ENCODE peak calls at places on chromosomes 1 and 21, in eight cellular contexts. D is activated gamma-delta T cell treated with Interleukin-2 at 50 U/mL for 16 hours, W is occipital lobe, M is iris pigment epithelial cell, F is aorta, C is COR-L47, E is HL-60, T is activated T-cell treated with anti-CD3 and anti-CD28 coated beads for 1 hour. G is an unnamed sample.

GRCh38 chr1:30863955-30864604 is 44.5 kb downstream of the SDC3 start:
- DNase-seq in T (no peak), M (no peak), W (no peak), F (no peak), E (no peak), C (no peak), D (no peak), G (no peak)

GRCh38 chr1:16724718-16725438 is 15.4 kb upstream of the RNU1-4 start:
- DNase-seq in F (peak), M (no peak), W (no peak), E (no peak), T (no peak), C (no peak), D (no peak), G (peak)

GRCh38 chr1:12344611-12345299 is 114.9 kb downstream of the VPS13D start:
- DNase-seq in M (no peak), E (peak), D (no peak), F (no peak), W (peak), C (no peak), T (no peak), G (no peak)

GRCh38 chr1:31013187-31013864 is 52.2 kb downstream of the PUM1 start:
- DNase-seq in C (no peak), F (no peak), M (peak), D (no peak), E (no peak), W (no peak), T (no peak), G (no peak)

GRCh38 chr1:198387587-198387986 is 152.9 kb downstream of the ATP6V1G3 start:
- DNase-seq in T (no peak), M (peak), W (no peak), C (no peak), D (no peak), E (no peak), F (no peak), G (no peak)

GRCh38 chr21:25938673-25939395 is 204.1 kb downstream of the GABPA start:
- DNase-seq in C (no peak), E (no peak), D (no peak), T (no peak), M (no peak), F (no peak), W (no peak), G (no peak)

GRCh38 chr1:172897738-172898137 is 153.0 kb downstream of the TNFSF18 start:
- DNase-seq in E (no peak), C (no peak), F (no peak), T (no peak), D (no peak), M (peak), W (no peak), G (no peak)

GRCh38 chr1:9296850-9297249 is 4.2 kb downstream of the SPSB1 start:
- DNase-seq in D (no peak), E (no peak), T (no peak), W (no peak), M (no peak), F (no peak), C (no peak), G (no peak)

GRCh38 chr21:43366656-43367055 is 60.3 kb downstream of the SIK1 start:
- DNase-seq in D (no peak), M (no peak), F (no peak), T (no peak), E (no peak), C (no peak), W (no peak), G (no peak)

GRCh38 chr1:43885311-43885801 is 48.2 kb upstream of the ARTN start:
- DNase-seq in M (peak), F (no peak), D (no peak), T (no peak), E (no peak), W (no peak), C (no peak), G (no peak)

GRCh38 chr1:25804244-25804963 is 4.4 kb downstream of the SELENON start:
- DNase-seq in E (no peak), T (no peak), W (no peak), F (no peak), D (no peak), C (no peak), M (peak), G (no peak)

GRCh38 chr1:53628286-53628955 is 110.5 kb downstream of the GLIS1 start:
- DNase-seq in T (no peak), F (peak), C (no peak), D (no peak), W (no peak), M (no peak), E (no peak), G (no peak)

GRCh38 chr1:43621386-43621785 is 28.6 kb upstream of the KDM4A start:
- DNase-seq in T (no peak), M (no peak), D (no peak), W (no peak), C (no peak), F (peak), E (no peak), G (no peak)

GRCh38 chr1:203028784-203029553 is 2.7 kb downstream of the PPFIA4 start:
- DNase-seq in D (no peak), M (no peak), W (no peak), E (no peak), C (no peak), F (no peak), T (no peak), G (no peak)

GRCh38 chr1:201582261-201582951 is 43.5 kb downstream of the NAV1 start:
- DNase-seq in C (peak), F (no peak), E (no peak), W (no peak), D (no peak), M (peak), T (no peak), G (no peak)

G was measured in left lung.